ENCODE peak calls at places on chromosome 22, in seven cellular contexts. O is activated CD8-positive, alpha-beta memory T cell treated with anti-CD3 and anti-CD28 coated beads, Interleukin-2, amount 50 U/mL, for 4 hours; I is stimulated activated CD4-positive, alpha-beta T cell treated with anti-CD3 and anti-CD28 coated beads, Interleukin-12 subunit alpha, Interleukin-12 subunit beta, amount 100 ng/mL, for 24 hours; T is activated naive CD4-positive, alpha-beta T cell; Y is stimulated activated naive CD8-positive, alpha-beta T cell treated with anti-CD3 and anti-CD28 coated beads, Interleukin-15, Interleukin-2, amounts not matched to agents 100 U/mL and 50 U/mL, for 24 hours; V is dorsolateral prefrontal cortex; B is K562. C is an unnamed sample.
A peak's percentile ranks its signal among the peaks of the same experiment; 100 is the strongest.

GRCh38 chr22:22751043-22751603 is 106.7 kb downstream of the GGTLC2 start:
- DNase-seq in O (no peak), T (no peak), Y (no peak), I (no peak), B (no peak), V (no peak), C (no peak)

GRCh38 chr22:23613193-23613973 is 18.7 kb downstream of the DRICH1 start:
- DNase-seq in B (no peak), T (no peak), O (no peak), I (no peak), Y (no peak), V (no peak), C (no peak)

GRCh38 chr22:44807915-44808690 is 55.7 kb downstream of the ARHGAP8 start:
- DNase-seq in T (no peak), Y (peak; percentile 21), O (no peak), I (no peak), V (no peak), B (peak; percentile 41), C (no peak)

GRCh38 chr22:39219071-39220050 is 25.4 kb downstream of the PDGFB start:
- DNase-seq in I (no peak), Y (peak; percentile 1), T (no peak), V (no peak), B (peak; percentile 54), O (no peak), C (no peak)

GRCh38 chr22:24421428-24421931 is 5.9 kb upstream of the ADORA2A start:
- DNase-seq in I (no peak), V (no peak), Y (no peak), O (peak; percentile 54), T (no peak), B (peak; percentile 48), C (no peak)

GRCh38 chr22:28410050-28410816 is 269.4 kb downstream of the TTC28 start:
- DNase-seq in T (no peak), O (no peak), Y (no peak), V (no peak), B (peak; percentile 4), I (no peak), C (no peak)

GRCh38 chr22:26547426-26547825 is 35.2 kb upstream of the TFIP11 start:
- DNase-seq in B (no peak), O (peak; percentile 33), T (no peak), V (no peak), I (peak; percentile 11), Y (peak; percentile 41), C (peak; percentile 68)

GRCh38 chr22:50401907-50402306 is 58.8 kb downstream of the PPP6R2 start:
- DNase-seq in V (no peak), Y (no peak), O (no peak), B (no peak), I (no peak), T (no peak), C (no peak)

GRCh38 chr22:40019100-40019499 is 24.3 kb downstream of the FAM83F start:
- DNase-seq in Y (no peak), V (no peak), I (no peak), O (no peak), B (no peak), T (no peak), C (no peak)

GRCh38 chr22:41215926-41216325 is 10.8 kb downstream of the L3MBTL2 start:
- DNase-seq in T (no peak), I (no peak), O (no peak), V (no peak), Y (no peak), B (no peak), C (no peak)

GRCh38 chr22:31650391-31650790 is 11.6 kb downstream of the PISD start:
- DNase-seq in B (no peak), I (no peak), T (no peak), O (no peak), Y (no peak), V (no peak), C (no peak)

GRCh38 chr22:45878051-45878764 is 98.8 kb downstream of the WNT7B start:
- DNase-seq in B (no peak), Y (no peak), V (peak; percentile 39), T (no peak), I (no peak), O (peak; percentile 8), C (no peak)

GRCh38 chr22:47495102-47495501 is 732.7 kb downstream of the TBC1D22A start:
- DNase-seq in O (no peak), I (no peak), V (no peak), B (no peak), T (no peak), Y (no peak), C (no peak)

GRCh38 chr22:21632237-21632895 is at the start of gene CCDC116:
- DNase-seq in O (peak; percentile 63), T (no peak), Y (peak; percentile 69), I (peak; percentile 54), V (no peak), B (peak; percentile 100), C (peak; percentile 76)

GRCh38 chr22:45777046-45777851 is 105.6 kb downstream of the ATXN10 start:
- DNase-seq in O (no peak), Y (no peak), B (no peak), V (no peak), T (no peak), I (no peak), C (no peak)

GRCh38 chr22:45934659-45935341 is 42.2 kb downstream of the WNT7B start:
- DNase-seq in I (no peak), O (no peak), B (no peak), V (peak; percentile 62), T (no peak), Y (no peak), C (no peak)

GRCh38 chr22:21775061-21775460 is 39.5 kb upstream of the YPEL1 start:
- DNase-seq in Y (no peak), O (no peak), T (no peak), I (no peak), B (no peak), V (peak; percentile 55), C (no peak)

GRCh38 chr22:21942407-21942895 is 10.2 kb downstream of the PPM1F start:
- DNase-seq in Y (peak; percentile 45), V (no peak), T (no peak), O (no peak), B (no peak), I (peak; percentile 16), C (no peak)

GRCh38 chr22:44702479-44703219 is 645 bp downstream of the PRR5 start:
- DNase-seq in I (peak; percentile 15), Y (peak; percentile 41), V (no peak), T (no peak), O (peak; percentile 42), B (no peak), C (no peak)

GRCh38 chr22:44261164-44261860 is 51.4 kb downstream of the SHISAL1 start:
- DNase-seq in O (no peak), I (no peak), Y (no peak), V (peak; percentile 22), B (no peak), T (no peak), C (no peak)

GRCh38 chr22:49693848-49694247 is 133.8 kb downstream of the BRD1 start:
- DNase-seq in I (no peak), T (no peak), O (no peak), B (no peak), V (no peak), Y (no peak), C (no peak)

GRCh38 chr22:43293661-43294392 is 49.3 kb downstream of the SCUBE1 start:
- DNase-seq in V (no peak), B (peak; percentile 78), I (no peak), T (no peak), O (no peak), Y (no peak), C (no peak)

GRCh38 chr22:38398609-38399401 is 56.2 kb downstream of the KCNJ4 start:
- DNase-seq in T (peak; percentile 65), O (peak; percentile 83), Y (peak; percentile 86), B (peak; percentile 86), V (peak; percentile 84), I (peak; percentile 71), C (peak; percentile 87)

GRCh38 chr22:32535531-32536190 is 61.0 kb downstream of the FBXO7 start:
- DNase-seq in V (no peak), O (no peak), T (no peak), B (no peak), I (no peak), Y (no peak), C (no peak)

GRCh38 chr22:43749473-43749872 is 62.6 kb downstream of the EFCAB6 start:
- DNase-seq in V (no peak), B (no peak), I (no peak), Y (no peak), O (no peak), T (no peak), C (no peak)

GRCh38 chr22:42432020-42432596 is at the start of gene NFAM1:
- DNase-seq in O (no peak), V (no peak), T (no peak), B (no peak), Y (no peak), I (no peak), C (no peak)

GRCh38 chr22:37775785-37776638 is 31.7 kb upstream of the GCAT start:
- DNase-seq in V (no peak), B (no peak), T (no peak), O (no peak), Y (no peak), I (no peak), C (no peak)

GRCh38 chr22:25970996-25971811 is 198.1 kb upstream of the SEZ6L start:
- DNase-seq in Y (no peak), B (no peak), I (no peak), T (no peak), V (no peak), O (no peak), C (no peak)

GRCh38 chr22:42645341-42645937 is 3.8 kb downstream of the CYB5R3 start:
- DNase-seq in B (no peak), I (no peak), O (no peak), T (no peak), Y (no peak), V (no peak), C (no peak)